ENCODE peak calls at places on chromosomes 12 and 14, in seven cellular contexts. J is transverse colon; O is left ventricle myocardium inferior; U is CD8-positive, alpha-beta T cell; N is lower leg skin; L is endothelial cell of umbilical vein; G is AG04450. P is an unnamed sample.

GRCh38 chr14:60651051-60651935 is 2.0 kb upstream of the SIX1 start:
- DNase-seq in J (no peak), G (no peak), N (no peak), L (no peak), O (no peak), U (no peak), P (no peak)

GRCh38 chr12:75747572-75747995 is 236.2 kb upstream of the KRR1 start:
- DNase-seq in J (no peak), L (no peak), G (peak), U (no peak), N (no peak), O (no peak), P (no peak)

GRCh38 chr14:86221000-86221399 is 691.1 kb downstream of the FLRT2 start:
- DNase-seq in G (no peak), U (no peak), J (no peak), O (no peak), L (no peak), N (no peak), P (no peak)

GRCh38 chr14:23034498-23035302 is at the start of gene PSMB5:
- DNase-seq in G (peak), U (peak), N (peak), L (peak), O (peak), J (peak), P (peak)

GRCh38 chr12:3249081-3249800 is 172.1 kb downstream of the TSPAN9 start:
- DNase-seq in G (no peak), L (no peak), O (no peak), U (no peak), N (no peak), J (no peak), P (no peak)

GRCh38 chr12:3045494-3045893 is 31.7 kb upstream of the TSPAN9 start:
- DNase-seq in J (no peak), L (no peak), N (no peak), G (no peak), U (no peak), O (no peak), P (no peak)

GRCh38 chr12:46442239-46442638 is 69.7 kb upstream of the SLC38A2 start:
- DNase-seq in G (no peak), N (no peak), J (no peak), U (no peak), O (no peak), L (peak), P (no peak)

GRCh38 chr12:117408161-117408791 is 46.9 kb upstream of the NOS1 start:
- DNase-seq in G (no peak), N (peak), L (peak), U (no peak), O (no peak), J (peak), P (peak)

GRCh38 chr12:10941916-10942607 is 3.0 kb upstream of the TAS2R14 start:
- DNase-seq in N (no peak), G (no peak), J (no peak), L (no peak), U (no peak), O (no peak), P (no peak)

GRCh38 chr14:69592923-69593677 is 18.3 kb upstream of the SUSD6 start:
- DNase-seq in J (no peak), L (no peak), O (no peak), G (peak), U (no peak), N (no peak), P (no peak)

GRCh38 chr12:43337571-43338497 is 214.2 kb downstream of the ADAMTS20 start:
- DNase-seq in N (no peak), U (no peak), O (no peak), G (no peak), J (no peak), L (peak), P (no peak)

GRCh38 chr14:35332517-35333346 is 40.5 kb downstream of the PSMA6 start:
- DNase-seq in O (no peak), U (no peak), G (no peak), J (peak), N (no peak), L (no peak), P (no peak)

GRCh38 chr12:127903146-127903545 is 363.8 kb upstream of the TMEM132C start:
- DNase-seq in O (no peak), G (no peak), N (no peak), L (no peak), J (no peak), U (no peak), P (no peak)

GRCh38 chr12:58491296-58491695 is 429.0 kb downstream of the LRIG3 start:
- DNase-seq in G (peak), U (no peak), O (no peak), L (no peak), N (no peak), J (no peak), P (no peak)

GRCh38 chr12:58502236-58502635 is 418.1 kb downstream of the LRIG3 start:
- DNase-seq in G (no peak), N (no peak), U (no peak), O (no peak), L (peak), J (no peak), P (no peak)

GRCh38 chr12:58500399-58500798 is 419.9 kb downstream of the LRIG3 start:
- DNase-seq in U (no peak), L (no peak), N (no peak), J (no peak), O (no peak), G (no peak), P (no peak)

GRCh38 chr12:58496411-58496810 is 423.9 kb downstream of the LRIG3 start:
- DNase-seq in J (no peak), O (no peak), N (no peak), G (no peak), L (no peak), U (no peak), P (no peak)
- TF ChIP-seq CTCF in J (no peak), O (no peak), N (no peak), G (no peak), L (no peak), U (no peak), P (no peak)

DNA sequence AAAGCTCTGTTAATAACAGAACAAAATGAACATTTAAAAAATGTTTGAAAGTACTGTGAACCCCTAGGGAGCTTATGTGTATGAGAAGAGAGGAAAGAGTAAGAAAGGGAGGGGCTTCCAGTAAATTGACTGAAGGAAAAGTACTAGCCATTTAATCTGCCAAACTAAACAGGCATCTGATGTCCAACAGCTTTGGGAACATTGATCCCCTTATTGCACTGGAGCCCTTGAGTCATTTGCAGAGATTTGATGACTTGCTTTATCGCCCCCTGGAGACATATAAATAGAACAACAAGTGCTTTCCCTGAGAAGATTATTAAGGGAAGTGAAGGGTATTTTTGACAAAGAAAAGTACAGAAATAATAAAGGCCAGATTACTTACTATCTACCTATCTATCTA is 319.3 kb upstream of the NOVA1 start:
- DNase-seq in U (no peak), J (no peak), N (peak), G (no peak), O (no peak), L (peak), P (no peak)
- TF ChIP-seq CTCF in U (no peak), J (peak), N (no peak), G (no peak), O (peak), L (peak), P (peak)

GRCh38 chr12:54136844-54137580 is 51.8 kb downstream of the SMUG1 start:
- DNase-seq in O (no peak), J (no peak), G (no peak), U (no peak), N (no peak), L (no peak), P (no peak)
- TF ChIP-seq CTCF in O (no peak), J (no peak), G (no peak), U (no peak), N (no peak), L (no peak), P (no peak)

GRCh38 chr12:72574138-72574537 is 302.0 kb downstream of the TRHDE start:
- DNase-seq in U (no peak), O (no peak), J (no peak), N (no peak), L (no peak), G (no peak), P (no peak)

DNA sequence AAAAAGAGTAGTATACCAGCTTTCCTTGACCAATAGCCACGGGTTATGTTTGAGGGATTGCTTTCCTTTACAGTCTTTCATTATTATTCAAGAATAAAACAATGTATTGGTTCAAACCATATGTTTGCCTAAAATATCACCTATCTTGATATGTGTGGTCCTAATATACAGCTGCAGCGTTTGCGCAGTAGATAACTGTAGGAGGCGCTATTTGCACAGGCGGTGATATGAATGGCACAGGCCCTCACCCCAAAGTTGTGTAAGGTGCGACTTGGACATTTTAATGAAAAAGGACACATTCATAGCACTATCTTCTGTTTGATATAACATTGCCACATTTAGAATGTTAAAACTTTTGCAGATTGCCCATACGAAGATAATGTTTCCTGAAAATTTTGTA is 298.4 kb downstream of the TRHDE start:
- DNase-seq in J (no peak), G (no peak), O (no peak), N (no peak), L (no peak), U (no peak), P (no peak)
- TF ChIP-seq CTCF in J (no peak), G (peak), O (no peak), N (no peak), L (no peak), U (no peak), P (no peak)

GRCh38 chr12:131795688-131796410 is 32.3 kb upstream of the MMP17 start:
- DNase-seq in N (no peak), O (no peak), L (no peak), G (no peak), J (no peak), U (no peak), P (no peak)

GRCh38 chr12:131795064-131795463 is 33.1 kb upstream of the MMP17 start:
- DNase-seq in U (no peak), N (no peak), O (no peak), J (no peak), L (no peak), G (no peak), P (no peak)

GRCh38 chr12:131796411-131796736 is 31.8 kb upstream of the MMP17 start:
- DNase-seq in N (no peak), U (no peak), O (no peak), L (no peak), G (no peak), J (no peak), P (no peak)

GRCh38 chr12:131797588-131797934 is 30.6 kb upstream of the MMP17 start:
- DNase-seq in J (no peak), O (no peak), G (no peak), U (no peak), L (no peak), N (no peak), P (no peak)

DNA sequence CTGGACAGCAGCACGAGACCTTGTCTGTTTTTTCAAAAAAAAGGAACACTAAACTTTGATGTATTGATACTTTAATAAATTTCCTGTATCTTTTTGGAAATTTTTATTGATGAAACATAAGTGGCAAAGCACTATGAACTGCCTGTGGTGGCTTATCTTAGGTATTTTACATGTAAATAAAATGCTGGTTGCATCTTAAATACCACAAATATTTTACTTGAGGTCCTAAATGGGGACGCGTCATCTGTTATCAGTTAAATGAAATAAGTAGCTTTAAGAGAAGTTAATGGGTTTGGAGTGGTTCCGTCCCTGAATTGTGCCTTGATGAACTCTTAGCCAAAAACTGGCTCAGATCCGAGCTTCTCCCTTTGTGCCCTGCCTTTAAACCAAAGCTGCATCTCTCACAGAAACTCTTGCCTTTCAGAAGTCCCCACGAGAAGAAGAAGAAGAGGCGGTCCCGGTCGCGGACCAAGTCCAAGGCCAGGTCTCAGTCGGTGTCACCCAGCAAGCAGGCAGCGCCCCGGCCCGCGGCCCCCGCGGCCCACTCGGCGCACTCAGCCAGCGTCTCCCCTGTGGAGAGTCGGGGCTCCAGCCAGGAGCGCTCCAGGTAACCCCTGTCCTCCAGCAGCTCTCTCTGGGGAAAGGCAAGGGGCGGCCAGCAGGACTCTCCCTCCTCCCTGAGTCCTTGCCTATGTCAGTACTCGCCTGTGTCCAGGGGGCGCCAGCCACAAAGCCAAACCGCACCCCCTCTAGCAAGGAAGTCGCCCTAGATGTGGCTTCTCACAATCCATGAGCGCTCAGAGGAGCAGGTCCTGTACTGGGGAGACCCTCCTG is 31.2 kb upstream of the MMP17 start:
- DNase-seq in J (no peak), L (no peak), N (no peak), G (no peak), U (no peak), O (no peak), P (no peak)
- TF ChIP-seq CTCF in J (no peak), L (no peak), N (no peak), G (no peak), U (no peak), O (no peak), P (no peak)

DNA sequence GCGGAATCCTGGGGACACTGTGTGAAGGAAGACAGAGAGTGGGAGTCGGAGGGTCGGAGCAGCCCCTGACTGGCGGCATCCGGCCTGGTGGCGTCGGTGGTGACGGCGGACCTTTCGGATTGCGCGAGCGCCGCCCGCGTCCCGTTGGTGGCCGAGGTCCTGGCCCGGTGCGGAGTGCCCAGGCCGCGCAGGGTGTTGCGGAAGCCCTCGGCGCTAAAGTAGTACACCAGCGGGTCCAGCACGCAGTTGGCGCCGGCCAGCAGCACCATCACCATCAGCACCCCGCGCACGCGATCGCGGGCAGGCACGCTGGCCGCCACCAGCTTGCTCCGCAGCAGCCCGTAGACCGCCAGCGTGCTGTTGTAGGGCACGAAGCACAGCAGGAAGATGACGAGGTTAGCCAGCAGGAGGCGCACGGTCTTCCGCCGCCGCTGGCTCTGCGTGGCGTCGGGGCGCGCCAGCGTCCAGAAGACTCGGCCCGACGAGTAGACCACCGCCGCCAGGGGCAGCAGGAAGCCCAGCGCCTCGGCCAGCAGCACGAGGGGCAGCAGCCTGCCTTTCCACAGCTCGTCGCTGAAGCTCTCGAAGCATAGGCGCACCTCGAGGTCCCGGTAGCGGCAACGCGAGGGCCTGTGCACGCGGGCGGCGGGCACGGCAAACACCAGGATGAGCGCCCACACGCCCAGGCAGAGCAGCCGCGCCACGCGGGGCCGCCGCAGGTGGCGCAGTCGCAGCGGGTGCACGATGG is 13.1 kb upstream of the CHD4 start:
- DNase-seq in N (no peak), L (peak), J (no peak), O (no peak), U (no peak), G (no peak), P (no peak)
- TF ChIP-seq CTCF in N (no peak), L (peak), J (peak), O (peak), U (peak), G (peak), P (peak)

GRCh38 chr12:66929121-66929520 is 250.2 kb upstream of the GRIP1 start:
- DNase-seq in J (no peak), L (no peak), N (no peak), G (no peak), O (no peak), U (no peak), P (no peak)
- TF ChIP-seq CTCF in J (no peak), L (no peak), N (no peak), G (no peak), O (no peak), U (no peak), P (no peak)

DNA sequence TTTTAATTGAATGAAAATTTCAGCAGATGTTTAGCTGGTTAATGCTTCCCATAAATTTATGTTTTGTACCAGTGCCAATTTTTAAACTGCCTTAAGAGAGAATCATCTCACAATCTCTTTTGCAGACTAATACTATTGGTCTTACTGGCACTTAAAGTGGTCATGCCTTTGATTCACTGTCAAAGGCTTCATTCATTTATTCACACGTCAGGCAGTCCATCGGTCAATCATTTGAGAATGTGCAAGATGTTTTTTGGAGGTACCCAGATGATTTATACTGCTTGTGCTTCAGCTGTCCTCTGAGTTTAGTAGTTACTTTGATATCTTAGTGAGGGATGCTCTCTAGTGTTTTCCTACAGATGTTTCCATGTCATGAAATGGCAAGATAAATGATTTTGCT is 83.4 kb downstream of the NAV3 start:
- DNase-seq in O (no peak), U (no peak), J (no peak), N (no peak), L (no peak), G (no peak), P (no peak)
- TF ChIP-seq CTCF in O (peak), U (no peak), J (no peak), N (no peak), L (no peak), G (no peak), P (no peak)